ENCODE peak calls at places on chromosomes 1 and 21, in ten cellular contexts. C, X, D, V, E, T, A, N, B and M are unnamed samples. For H3K79me2, the result is how much of the 10 kb centered on the place peaks cover.

GRCh38 chr21:45236481-45236880 is 51.2 kb downstream of the POFUT2 start:
- DNase-seq in B (no peak), C (no peak), D (no peak), T (no peak), V (no peak), A (no peak), N (no peak), X (no peak), E (no peak), M (no peak)

GRCh38 chr1:38677311-38677710 is 182.3 kb downstream of the RRAGC start:
- DNase-seq in B (peak), V (no peak), A (no peak), C (no peak), X (no peak), T (no peak), E (no peak), N (no peak), D (no peak), M (no peak)

GRCh38 chr1:209249280-209249670 is 334.2 kb upstream of the CAMK1G start:
- DNase-seq in C (no peak), N (no peak), B (no peak), D (no peak), T (no peak), V (peak), X (no peak), A (no peak), E (no peak), M (no peak)

GRCh38 chr21:38760017-38760761 is 45.5 kb upstream of the ETS2 start:
- DNase-seq in E (no peak), T (peak), D (no peak), A (no peak), V (peak), X (no peak), B (no peak), C (no peak), N (peak), M (no peak)

GRCh38 chr1:153339802-153340201 is 8.8 kb downstream of the PGLYRP4 start:
- DNase-seq in C (no peak), D (no peak), N (no peak), V (no peak), B (no peak), E (no peak), X (no peak), T (no peak), A (no peak), M (peak)

GRCh38 chr21:42306366-42307035 is 8.7 kb downstream of the TFF3 start:
- DNase-seq in B (no peak), D (no peak), C (no peak), X (no peak), T (no peak), V (no peak), A (no peak), E (no peak), N (no peak), M (no peak)

GRCh38 chr1:220513834-220514233 is 14.1 kb upstream of the MARK1 start:
- DNase-seq in D (no peak), E (no peak), B (no peak), C (peak), A (no peak), T (no peak), X (no peak), N (no peak), V (no peak), M (no peak)

GRCh38 chr1:19087737-19088594 is 122.1 kb downstream of the UBR4 start:
- DNase-seq in B (no peak), E (no peak), C (no peak), D (no peak), N (no peak), A (no peak), T (no peak), V (no peak), X (no peak), M (no peak)

GRCh38 chr1:48697066-48697707 is 79.5 kb downstream of the BEND5 start:
- DNase-seq in B (peak), E (peak), D (peak), X (peak), V (peak), A (peak), T (peak), C (peak), N (peak), M (peak)

GRCh38 chr1:160007577-160008200 is 24.1 kb downstream of the PIGM start:
- DNase-seq in D (peak), T (peak), A (no peak), E (peak), C (no peak), X (peak), V (peak), N (peak), B (no peak), M (no peak)

GRCh38 chr1:74396942-74397341 is 115.5 kb downstream of the LRRC53 start:
- DNase-seq in N (no peak), V (no peak), A (no peak), B (no peak), D (no peak), T (no peak), X (no peak), C (no peak), E (no peak), M (no peak)

GRCh38 chr1:29152046-29152805 is 28.5 kb upstream of the TMEM200B start:
- DNase-seq in N (no peak), X (no peak), B (no peak), E (no peak), A (no peak), T (no peak), C (no peak), V (no peak), D (no peak), M (no peak)

GRCh38 chr1:89697397-89697796 is 64.5 kb downstream of the LRRC8C start:
- DNase-seq in V (no peak), T (no peak), N (no peak), C (no peak), B (no peak), D (no peak), E (no peak), A (no peak), X (no peak), M (no peak)

GRCh38 chr1:216742625-216743024 is 19.4 kb upstream of the ESRRG start:
- DNase-seq in E (peak), B (no peak), D (no peak), T (peak), C (no peak), N (peak), A (no peak), X (no peak), V (peak), M (no peak)

GRCh38 chr1:9196129-9197040 is 38.2 kb upstream of the H6PD start:
- DNase-seq in E (peak), N (peak), D (peak), B (peak), T (peak), V (peak), A (peak), C (peak), X (peak), M (peak)

GRCh38 chr1:244010191-244010590 is 40.9 kb upstream of the ZBTB18 start:
- DNase-seq in T (no peak), N (peak), V (peak), B (peak), E (no peak), D (no peak), A (peak), X (no peak), C (no peak), M (no peak)

GRCh38 chr1:89198500-89199072 is at the start of gene GBP4:
- DNase-seq in N (peak), V (peak), T (peak), D (peak), X (no peak), B (peak), C (peak), E (peak), A (peak), M (peak)

GRCh38 chr1:227944931-227945890 is 2.5 kb downstream of the WNT9A start:
- DNase-seq in X (no peak), B (peak), N (no peak), V (no peak), T (no peak), A (peak), D (peak), E (peak), C (no peak), M (no peak)

GRCh38 chr1:42937141-42937696 is 21.4 kb downstream of the SLC2A1 start:
- DNase-seq in D (no peak), N (peak), A (peak), X (no peak), V (no peak), E (no peak), C (peak), B (no peak), T (peak), M (no peak)

GRCh38 chr1:27366411-27367159 is at the start of gene MAP3K6:
- DNase-seq in B (peak), T (peak), N (peak), V (peak), A (peak), E (peak), X (peak), C (peak), D (peak), M (peak)

GRCh38 chr1:229636042-229636441 is 10.0 kb downstream of the URB2 start:
- DNase-seq in V (no peak), E (no peak), X (no peak), T (no peak), B (no peak), A (no peak), D (no peak), N (no peak), C (no peak), M (no peak)
- H3K79me2 ChIP-seq in V (half or more), E (half or more), X (half or more), T (under half), B (under half), A (under half), D (under half), N (half or more), C (half or more), M (half or more)

GRCh38 chr1:108593448-108593847 is 33.5 kb downstream of the EEIG2 start:
- DNase-seq in T (no peak), D (no peak), E (no peak), C (no peak), N (no peak), V (no peak), B (no peak), A (no peak), X (no peak), M (no peak)
- H3K79me2 ChIP-seq in T (under half), D (under half), E (under half), C (under half), N (under half), V (half or more), B (under half), A (under half), X (under half), M (under half)

DNA sequence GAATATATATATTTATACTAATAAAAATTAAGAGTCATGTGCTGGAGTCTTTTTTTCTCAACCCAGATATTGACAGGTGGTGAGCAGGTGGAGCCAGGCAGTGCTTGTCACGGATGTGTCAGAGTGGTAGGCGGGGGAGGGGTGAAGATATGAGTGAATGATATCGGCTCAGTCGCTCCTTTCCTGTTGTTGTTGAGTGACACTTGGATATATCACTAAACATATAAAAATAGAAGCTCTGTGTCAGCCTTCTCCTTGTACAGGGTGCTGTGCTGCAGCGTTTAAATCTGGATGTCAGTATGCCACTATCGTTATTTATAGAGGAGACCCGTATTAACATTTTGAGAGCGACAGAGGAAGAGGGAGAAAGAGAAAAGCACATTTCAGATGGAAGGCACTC is 339.6 kb downstream of the NUF2 start:
- DNase-seq in C (no peak), B (no peak), V (no peak), E (no peak), N (no peak), T (no peak), X (no peak), D (no peak), A (no peak), M (no peak)
- H3K79me2 ChIP-seq in C (under half), B (under half), V (under half), E (under half), N (under half), T (under half), X (under half), D (under half), A (under half), M (under half)

GRCh38 chr1:167747988-167748387 is 26.2 kb downstream of the MPZL1 start:
- DNase-seq in B (no peak), A (no peak), E (no peak), C (no peak), V (no peak), T (peak), N (no peak), X (no peak), D (no peak), M (no peak)

GRCh38 chr1:167746988-167747655 is 25.3 kb downstream of the MPZL1 start:
- DNase-seq in T (no peak), D (no peak), B (no peak), C (no peak), V (no peak), A (no peak), N (no peak), X (no peak), E (no peak), M (no peak)

GRCh38 chr1:167750641-167751040 is 28.9 kb downstream of the MPZL1 start:
- DNase-seq in A (no peak), X (no peak), C (no peak), E (no peak), T (no peak), B (no peak), D (no peak), N (no peak), V (no peak), M (no peak)

GRCh38 chr1:167748901-167749300 is 27.1 kb downstream of the MPZL1 start:
- DNase-seq in V (no peak), A (no peak), T (peak), C (no peak), D (no peak), B (no peak), X (no peak), E (no peak), N (peak), M (no peak)

GRCh38 chr1:167749741-167750140 is 28.0 kb downstream of the MPZL1 start:
- DNase-seq in B (no peak), A (no peak), C (no peak), V (no peak), E (no peak), T (no peak), N (no peak), D (no peak), X (no peak), M (no peak)
- H3K79me2 ChIP-seq in B (under half), A (half or more), C (half or more), V (half or more), E (under half), T (half or more), N (half or more), D (half or more), X (half or more), M (half or more)